ENCODE peak calls at places on chromosomes 2 and 18, in five cellular contexts. O is psoas muscle, R is right lobe of liver, L is MM.1S, H is tibial artery. F is an unnamed sample.
A peak's percentile ranks its signal among the peaks of the same experiment; 100 is the strongest.

GRCh38 chr18:23183356-23184150 is 48.3 kb downstream of the CABLES1 start:
- DNase-seq in O (no peak), R (no peak), L (no peak), H (no peak), F (no peak)

GRCh38 chr18:75714766-75715165 is 287.3 kb upstream of the SMIM21 start:
- DNase-seq in O (no peak), R (no peak), L (no peak), H (no peak), F (no peak)

GRCh38 chr2:102619414-102620319 is at the start of gene SLC9A2:
- DNase-seq in O (peak; percentile 47), R (peak; percentile 50), L (peak; percentile 26), H (no peak), F (no peak)

GRCh38 chr18:7592305-7593071 is 25.4 kb downstream of the PTPRM start:
- DNase-seq in O (no peak), R (no peak), L (no peak), H (no peak), F (no peak)

GRCh38 chr2:72300147-72300684 is 152.6 kb upstream of the CYP26B1 start:
- DNase-seq in O (no peak), R (no peak), L (no peak), H (no peak), F (no peak)

GRCh38 chr2:144524190-144524957 is 4.5 kb upstream of the ZEB2 start:
- DNase-seq in O (peak; percentile 53), R (no peak), L (no peak), H (peak; percentile 70), F (no peak)

GRCh38 chr2:45992021-45992745 is 305.0 kb upstream of the EPAS1 start:
- DNase-seq in O (peak; percentile 78), R (peak; percentile 94), L (no peak), H (peak; percentile 56), F (no peak)

GRCh38 chr2:31051213-31052185 is 86.7 kb downstream of the GALNT14 start:
- DNase-seq in O (no peak), R (peak; percentile 40), L (no peak), H (no peak), F (no peak)

GRCh38 chr18:70072678-70073077 is 125.0 kb upstream of the CD226 start:
- DNase-seq in O (no peak), R (no peak), L (no peak), H (no peak), F (no peak)

GRCh38 chr2:3453196-3453845 is 66.0 kb downstream of the ADI1 start:
- DNase-seq in O (no peak), R (no peak), L (no peak), H (no peak), F (no peak)

GRCh38 chr2:155442755-155443372 is 744.4 kb downstream of the KCNJ3 start:
- DNase-seq in O (no peak), R (no peak), L (no peak), H (no peak), F (no peak)

GRCh38 chr2:121735520-121736074 is 1.1 kb downstream of the NIFK start:
- DNase-seq in O (no peak), R (no peak), L (peak; percentile 41), H (no peak), F (no peak)

GRCh38 chr18:2312440-2312839 is 258.9 kb downstream of the METTL4 start:
- DNase-seq in O (no peak), R (no peak), L (no peak), H (no peak), F (no peak)

GRCh38 chr2:127181851-127182250 is 38.2 kb downstream of the CYP27C1 start:
- DNase-seq in O (no peak), R (peak; percentile 25), L (no peak), H (no peak), F (no peak)

GRCh38 chr2:1400943-1401735 is 12.1 kb upstream of the TPO start:
- DNase-seq in O (no peak), R (no peak), L (no peak), H (no peak), F (no peak)

GRCh38 chr2:220134756-220135534 is 507.5 kb downstream of the SLC4A3 start:
- DNase-seq in O (no peak), R (no peak), L (no peak), H (no peak), F (no peak)

GRCh38 chr2:57080035-57080434 is 896.2 kb downstream of the CCDC85A start:
- DNase-seq in O (no peak), R (no peak), L (no peak), H (no peak), F (no peak)

GRCh38 chr2:182685552-182685951 is 30.5 kb upstream of the DNAJC10 start:
- DNase-seq in O (no peak), R (no peak), L (no peak), H (no peak), F (no peak)

GRCh38 chr2:135999899-136000298 is 14.5 kb upstream of the DARS1 start:
- DNase-seq in O (no peak), R (no peak), L (no peak), H (no peak), F (no peak)

GRCh38 chr2:226573158-226573557 is 226.5 kb downstream of the IRS1 start:
- DNase-seq in O (no peak), R (no peak), L (no peak), H (no peak), F (no peak)

GRCh38 chr18:23800902-23801301 is 111.6 kb downstream of the LAMA3 start:
- DNase-seq in O (no peak), R (no peak), L (no peak), H (no peak), F (no peak)

GRCh38 chr2:231604101-231604684 is 11.5 kb downstream of the TEX44 start:
- DNase-seq in O (peak; percentile 50), R (peak; percentile 64), L (no peak), H (peak; percentile 41), F (peak; percentile 32)

GRCh38 chr2:209425082-209426071 is 1.5 kb downstream of the MAP2 start:
- DNase-seq in O (no peak), R (no peak), L (peak; percentile 74), H (no peak), F (no peak)

GRCh38 chr2:196176142-196176738 is 4.9 kb upstream of the STK17B start:
- DNase-seq in O (no peak), R (no peak), L (peak; percentile 97), H (no peak), F (peak; percentile 85)

GRCh38 chr2:23617167-23617787 is 232.3 kb downstream of the KLHL29 start:
- DNase-seq in O (peak; percentile 64), R (no peak), L (no peak), H (peak; percentile 73), F (no peak)

GRCh38 chr2:99520813-99521212 is 31.0 kb upstream of the REV1 start:
- DNase-seq in O (no peak), R (no peak), L (no peak), H (no peak), F (no peak)
- H3K4me1 ChIP-seq in O (no peaks in the 10 kb centered on the region), R (no peaks in the 10 kb centered on the region), L (no peaks in the 10 kb centered on the region), H (no peaks in the 10 kb centered on the region), F (no peaks in the 10 kb centered on the region)

GRCh38 chr2:27201675-27202074 is 10.2 kb upstream of the ATRAID start:
- DNase-seq in O (no peak), R (no peak), L (no peak), H (no peak), F (no peak)
- H3K36me3 ChIP-seq in O (peaks cover 74% of the 10 kb centered on the region), R (peaks cover 6% of the 10 kb centered on the region), L (no peaks in the 10 kb centered on the region), H (peaks cover 76% of the 10 kb centered on the region), F (peaks cover 31% of the 10 kb centered on the region)

DNA sequence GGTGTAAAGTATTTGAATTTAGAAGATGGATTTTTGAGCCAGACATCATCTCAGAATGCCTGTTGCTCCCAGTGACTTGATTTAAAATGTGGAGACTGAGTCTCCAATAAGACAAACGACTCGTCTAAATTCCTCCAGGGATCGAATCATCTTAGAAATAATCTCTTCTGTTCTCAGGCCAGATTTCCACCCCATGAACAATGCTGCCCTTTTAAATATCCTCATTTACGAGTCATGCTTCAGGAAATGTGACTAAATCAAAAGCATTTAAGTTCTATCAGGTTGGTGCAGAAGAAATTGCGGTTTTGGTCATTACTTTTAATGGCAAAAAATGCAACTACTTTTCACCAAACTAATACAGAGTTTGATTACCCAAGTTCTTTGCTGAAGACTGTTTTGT is 684.6 kb upstream of the SOX11 start:
- DNase-seq in O (no peak), R (no peak), L (no peak), H (no peak), F (no peak)
- H3K9me3 ChIP-seq in O (no peaks in the 10 kb centered on the region), R (no peaks in the 10 kb centered on the region), L (no peaks in the 10 kb centered on the region), H (no peaks in the 10 kb centered on the region), F (no peaks in the 10 kb centered on the region)

GRCh38 chr18:74283646-74284045 is 8.1 kb downstream of the CYB5A start:
- DNase-seq in O (no peak), R (no peak), L (no peak), H (no peak), F (no peak)
- H3K4me1 ChIP-seq in O (peaks cover 36% of the 10 kb centered on the region), R (peaks cover 6% of the 10 kb centered on the region), L (peaks cover 25% of the 10 kb centered on the region), H (peaks cover 39% of the 10 kb centered on the region), F (peaks cover 13% of the 10 kb centered on the region)

DNA sequence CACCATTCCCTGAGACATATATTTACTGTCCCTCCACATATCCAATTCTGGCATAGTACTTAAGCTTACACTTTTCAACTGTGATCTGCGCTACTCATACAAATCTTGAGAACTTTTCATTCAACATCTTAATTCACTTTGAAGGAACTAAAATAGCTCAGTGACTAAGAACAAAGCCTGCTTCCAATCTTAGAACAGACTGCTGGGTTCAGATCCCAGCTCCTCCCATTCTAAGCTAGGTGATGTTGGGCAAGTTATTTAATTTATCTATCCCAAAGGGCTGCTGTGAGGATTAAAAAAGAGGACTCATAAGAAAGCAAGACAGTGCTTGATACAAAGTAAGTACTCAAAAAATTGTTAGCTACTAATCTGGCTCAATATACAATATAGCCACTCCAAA is 57.9 kb downstream of the UGP2 start:
- DNase-seq in O (no peak), R (no peak), L (no peak), H (no peak), F (no peak)
- H3K36me3 ChIP-seq in O (peaks cover 54% of the 10 kb centered on the region), R (peaks cover 12% of the 10 kb centered on the region), L (no peaks in the 10 kb centered on the region), H (peaks cover 35% of the 10 kb centered on the region), F (peaks cover 3% of the 10 kb centered on the region)

F was measured in CD8-positive, alpha-beta T cell.